ENCODE peak calls at places on chromosomes 7 and 10, in nine cellular contexts. D, G, S, Q, E, R, O, Y and C are unnamed samples.

GRCh38 chr10:108461976-108462375 is 1297.5 kb upstream of the SORCS1 start:
- DNase-seq in Q (no peak), D (no peak), S (peak; percentile 48), O (no peak), G (no peak), E (no peak), Y (no peak), R (no peak), C (no peak)

GRCh38 chr10:77636286-77636966 is 1.2 kb downstream of the KCNMA1 start:
- DNase-seq in Q (peak; percentile 69), R (no peak), Y (no peak), E (no peak), O (no peak), S (peak; percentile 35), D (no peak), G (peak; percentile 61), C (no peak)

GRCh38 chr10:129031233-129032150 is 435.5 kb upstream of the MGMT start:
- DNase-seq in S (peak; percentile 58), R (no peak), Y (peak; percentile 56), G (peak; percentile 83), E (peak; percentile 64), D (no peak), O (peak; percentile 46), Q (peak; percentile 89), C (peak; percentile 22)

GRCh38 chr10:51861731-51862130 is 162.3 kb upstream of the CSTF2T start:
- DNase-seq in S (no peak), E (no peak), Y (no peak), O (no peak), R (no peak), Q (no peak), D (no peak), G (no peak), C (no peak)

GRCh38 chr10:17617031-17617911 is at the start of gene HACD1:
- DNase-seq in D (no peak), Q (peak; percentile 93), G (peak; percentile 87), E (peak; percentile 58), S (peak; percentile 63), Y (peak; percentile 77), R (no peak), O (peak; percentile 40), C (peak; percentile 76)

GRCh38 chr7:3914385-3914784 is 613.3 kb downstream of the SDK1 start:
- DNase-seq in Y (no peak), R (no peak), G (no peak), E (no peak), S (no peak), Q (no peak), D (no peak), O (no peak), C (no peak)

GRCh38 chr7:99876491-99876890 is 342 bp downstream of the OR2AE1 start:
- DNase-seq in Y (no peak), R (no peak), S (no peak), O (no peak), Q (no peak), E (no peak), G (no peak), D (no peak), C (no peak)

GRCh38 chr7:13293264-13294002 is 606.0 kb downstream of the ARL4A start:
- DNase-seq in O (no peak), G (no peak), E (no peak), Q (no peak), D (no peak), S (no peak), R (no peak), Y (no peak), C (no peak)

DNA sequence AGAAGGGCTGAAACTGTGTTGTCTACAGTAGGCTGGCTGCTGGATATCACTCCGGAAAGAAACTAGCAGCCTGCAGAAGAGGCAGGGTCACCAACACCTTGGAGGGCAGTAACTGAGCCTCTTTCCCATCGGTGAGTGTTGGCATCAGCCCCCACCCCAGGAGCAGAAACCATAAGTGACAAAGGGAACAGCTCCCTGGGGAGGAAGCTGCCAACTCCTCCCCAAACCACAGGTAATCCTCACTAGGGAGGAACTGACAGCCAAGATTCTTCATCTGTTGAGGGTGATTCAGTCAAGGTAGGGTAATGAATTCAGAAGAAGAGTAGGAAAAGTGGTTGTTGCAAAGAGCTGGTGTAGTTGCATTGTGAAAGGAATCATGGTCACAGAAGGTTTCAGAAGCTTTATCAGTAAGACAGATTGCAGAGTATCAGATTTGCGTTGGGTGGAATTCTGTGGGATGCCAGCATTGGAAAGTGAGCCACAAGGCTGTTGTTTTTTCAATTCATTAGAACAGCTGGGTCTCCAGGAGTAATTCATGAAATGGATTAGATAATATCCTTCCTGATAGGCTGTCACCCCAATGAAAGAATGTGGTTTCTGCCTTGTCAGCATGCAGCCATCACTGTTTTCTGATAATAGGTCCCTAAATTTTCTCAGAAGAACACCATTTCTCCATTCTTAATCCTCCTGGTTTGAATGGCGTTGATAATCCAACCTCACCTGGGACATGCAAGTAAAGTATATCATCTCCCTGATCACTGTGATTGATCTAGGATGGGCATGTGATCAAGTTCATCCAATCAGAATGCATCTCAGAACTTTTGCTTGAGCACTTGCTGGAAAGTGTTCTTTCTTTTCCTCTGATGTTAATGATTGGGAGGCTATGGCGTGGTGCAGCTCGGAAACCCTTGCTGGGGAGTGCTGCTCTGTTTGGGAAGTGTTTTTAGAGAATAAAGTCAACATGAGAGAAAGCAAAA is 75.0 kb upstream of the CTBP2 start:
- DNase-seq in Q (peak; percentile 40), S (no peak), R (no peak), O (no peak), Y (no peak), D (no peak), G (no peak), E (no peak), C (no peak)
- TF ChIP-seq CTCF in Q (no peak), S (no peak), R (no peak), O (no peak), Y (no peak), D (no peak), G (no peak), E (no peak), C (no peak)

GRCh38 chr10:6037975-6038624 is 24.1 kb downstream of the IL2RA start:
- DNase-seq in E (no peak), D (no peak), O (no peak), Q (peak; percentile 14), G (no peak), Y (no peak), R (no peak), S (no peak), C (peak; percentile 46)
- H3K4me3 ChIP-seq in E (no peak overlapping the region), D (no peak overlapping the region), O (no peak overlapping the region), Q (no peak overlapping the region), G (no peak overlapping the region), Y (no peak overlapping the region), R (no peak overlapping the region), S (no peak overlapping the region), C (no peak overlapping the region)

DNA sequence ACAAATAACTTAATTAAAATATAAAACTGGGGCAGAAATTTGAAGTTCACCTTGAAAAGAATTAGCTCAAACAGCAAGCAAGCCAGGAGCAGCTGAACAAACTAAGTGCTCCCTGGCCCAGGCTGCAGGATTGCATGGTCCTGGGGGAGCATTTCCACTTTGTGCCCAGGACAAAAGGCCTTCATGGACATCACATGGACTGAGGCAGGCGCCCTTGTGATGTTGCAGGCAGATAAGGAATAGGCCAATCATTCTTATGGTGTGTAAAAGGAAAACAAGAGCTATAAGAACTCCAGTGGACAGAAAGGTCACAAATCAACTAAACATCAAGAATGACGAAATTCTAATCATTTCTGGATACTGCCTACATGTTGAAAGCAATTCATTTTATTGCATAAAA is 17.5 kb upstream of the TECTB start:
- DNase-seq in G (no peak), O (peak; percentile 48), Y (no peak), R (no peak), S (peak; percentile 89), E (no peak), Q (no peak), D (no peak), C (peak; percentile 24)
- TF ChIP-seq CTCF in G (no peak), O (no peak), Y (no peak), R (no peak), S (no peak), E (no peak), Q (no peak), D (no peak), C (no peak)

DNA sequence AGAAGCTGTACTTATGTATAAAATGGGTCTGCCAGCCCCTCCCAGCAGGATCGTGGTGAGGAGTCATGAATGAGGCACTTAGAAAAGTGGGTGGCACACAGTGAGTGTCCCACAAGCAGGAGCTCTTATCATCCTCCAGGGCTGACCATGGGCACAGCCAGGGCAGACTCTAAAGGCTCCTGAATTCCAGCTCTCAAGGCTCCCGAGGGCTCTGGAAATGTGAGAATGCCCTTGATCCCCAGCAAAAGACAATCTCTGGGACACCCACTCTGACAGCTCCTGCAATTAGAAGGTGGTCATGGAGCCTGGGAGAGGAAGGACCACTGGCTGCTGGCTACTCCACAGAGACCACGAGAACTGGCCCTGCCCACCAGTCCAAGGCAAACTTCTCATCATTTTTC is 1.6 kb downstream of the VSTM4 start:
- DNase-seq in R (no peak), G (no peak), D (no peak), O (no peak), S (no peak), Y (no peak), E (no peak), Q (peak; percentile 31), C (no peak)
- H3K4me3 ChIP-seq in R (no peak overlapping the region), G (no peak overlapping the region), D (no peak overlapping the region), O (peak overlapping the region; percentile 68), S (no peak overlapping the region), Y (no peak overlapping the region), E (no peak overlapping the region), Q (no peak overlapping the region), C (no peak overlapping the region)

DNA sequence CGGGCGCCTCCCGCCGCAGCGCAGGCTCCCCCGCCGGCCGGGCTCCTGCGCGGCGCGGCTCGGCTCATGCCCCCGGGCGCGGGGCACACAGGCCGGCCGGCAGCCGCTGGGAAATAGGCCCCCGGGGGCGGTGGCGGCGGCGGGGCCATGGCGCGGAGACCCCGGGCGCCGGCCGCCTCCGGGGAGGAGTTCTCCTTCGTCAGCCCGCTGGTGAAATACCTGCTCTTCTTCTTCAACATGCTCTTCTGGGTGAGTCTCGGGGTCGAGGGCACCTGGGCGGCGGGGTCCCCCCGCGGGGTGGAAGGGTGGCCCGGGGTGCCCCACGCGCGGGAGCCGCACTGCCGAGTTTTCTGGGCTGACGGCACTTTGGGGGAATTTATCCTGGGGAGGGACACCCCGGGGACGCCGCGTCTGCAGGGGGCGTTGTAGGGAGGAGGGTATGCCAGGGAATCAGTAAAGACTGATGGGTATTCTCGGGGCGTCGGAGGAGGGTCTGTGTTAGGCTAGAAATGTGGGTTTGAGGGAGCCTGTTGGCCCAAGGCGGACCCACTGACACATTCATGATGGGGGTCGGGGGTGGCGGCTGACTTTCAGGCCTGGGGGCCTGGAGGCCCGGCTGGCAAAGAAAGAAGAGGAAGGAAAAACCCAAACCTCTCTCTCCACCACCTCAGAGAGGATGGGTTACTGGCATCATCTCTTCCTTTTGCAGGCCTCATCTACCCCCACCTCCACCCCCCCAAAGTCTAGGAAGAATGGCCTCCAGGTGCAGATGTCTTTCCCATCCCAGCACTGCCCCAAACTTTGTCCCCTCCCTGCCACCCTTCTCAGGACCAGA is 544 bp downstream of the TSPAN33 start:
- DNase-seq in D (no peak), Q (peak; percentile 62), R (no peak), O (no peak), G (no peak), S (no peak), E (no peak), Y (no peak), C (no peak)
- TF ChIP-seq CTCF in D (peak; percentile 44), Q (peak; percentile 64), R (peak; percentile 53), O (no peak), G (peak; percentile 42), S (peak; percentile 21), E (peak; percentile 14), Y (peak; percentile 8), C (peak; percentile 6)